ENCODE peak calls at places on chromosomes 16 and 17, in four cellular contexts. X is GM12878, G is K562, J is HepG2. V is an unnamed sample.

GRCh38 chr16:3171855-3172593 is 16.0 kb upstream of the OR1F1 start:
- DNase-seq in X (no peak), G (peak), J (peak), V (peak)

GRCh38 chr17:80518392-80518791 is 26.2 kb upstream of the RPTOR start:
- DNase-seq in X (no peak), G (no peak), J (no peak), V (no peak)

GRCh38 chr16:52914428-52914827 is 138.3 kb downstream of the CHD9NB start:
- DNase-seq in X (no peak), G (no peak), J (no peak), V (peak)

GRCh38 chr17:4598776-4599504 is 14.6 kb downstream of the SMTNL2 start:
- DNase-seq in X (no peak), G (no peak), J (no peak), V (no peak)

GRCh38 chr16:28212532-28212873 is 738 bp upstream of the XPO6 start:
- DNase-seq in X (no peak), G (peak), J (no peak), V (no peak)

GRCh38 chr17:7836596-7837374 is 2.8 kb downstream of the KDM6B start:
- DNase-seq in X (peak), G (peak), J (peak), V (peak)

GRCh38 chr17:7220593-7221280 is 999 bp downstream of the ACADVL start:
- DNase-seq in X (no peak), G (peak), J (peak), V (peak)

GRCh38 chr17:58319181-58320162 is 9.1 kb downstream of the TSPOAP1 start:
- DNase-seq in X (no peak), G (no peak), J (no peak), V (no peak)

GRCh38 chr17:64032081-64032480 is 11.6 kb upstream of the ICAM2 start:
- DNase-seq in X (no peak), G (no peak), J (no peak), V (no peak)
- TF ChIP-seq JUNB in X (no peak), G (no peak), J (no peak), V (no peak)

DNA sequence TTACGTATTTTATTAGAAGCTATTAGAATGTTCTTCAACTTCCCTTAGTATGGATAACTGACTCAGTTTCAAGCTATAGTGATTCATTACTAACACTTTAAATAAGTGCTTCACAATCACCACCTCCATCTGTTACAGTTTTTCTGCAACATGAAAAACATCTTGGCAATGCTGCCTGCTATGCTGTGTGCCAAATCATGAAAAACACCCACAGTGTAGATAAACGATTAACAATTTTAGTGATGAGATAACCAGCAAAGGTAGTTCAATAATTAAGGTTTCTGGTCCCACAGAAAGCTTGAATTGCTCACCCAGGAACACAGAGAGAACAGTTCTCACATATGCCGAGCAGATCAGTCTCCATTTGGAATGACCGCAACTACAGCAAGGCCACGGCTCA is 51.4 kb upstream of the SLC25A19 start:
- DNase-seq in X (no peak), G (no peak), J (no peak), V (no peak)
- H3K4me3 ChIP-seq in X (no peak), G (no peak), J (no peak), V (no peak)

GRCh38 chr16:25005445-25006306 is 9.5 kb downstream of the ARHGAP17 start:
- DNase-seq in X (no peak), G (no peak), J (no peak), V (no peak)
- TF ChIP-seq POLR2AphosphoS5 in X (no peak), G (no peak), J (no peak), V (no peak)

DNA sequence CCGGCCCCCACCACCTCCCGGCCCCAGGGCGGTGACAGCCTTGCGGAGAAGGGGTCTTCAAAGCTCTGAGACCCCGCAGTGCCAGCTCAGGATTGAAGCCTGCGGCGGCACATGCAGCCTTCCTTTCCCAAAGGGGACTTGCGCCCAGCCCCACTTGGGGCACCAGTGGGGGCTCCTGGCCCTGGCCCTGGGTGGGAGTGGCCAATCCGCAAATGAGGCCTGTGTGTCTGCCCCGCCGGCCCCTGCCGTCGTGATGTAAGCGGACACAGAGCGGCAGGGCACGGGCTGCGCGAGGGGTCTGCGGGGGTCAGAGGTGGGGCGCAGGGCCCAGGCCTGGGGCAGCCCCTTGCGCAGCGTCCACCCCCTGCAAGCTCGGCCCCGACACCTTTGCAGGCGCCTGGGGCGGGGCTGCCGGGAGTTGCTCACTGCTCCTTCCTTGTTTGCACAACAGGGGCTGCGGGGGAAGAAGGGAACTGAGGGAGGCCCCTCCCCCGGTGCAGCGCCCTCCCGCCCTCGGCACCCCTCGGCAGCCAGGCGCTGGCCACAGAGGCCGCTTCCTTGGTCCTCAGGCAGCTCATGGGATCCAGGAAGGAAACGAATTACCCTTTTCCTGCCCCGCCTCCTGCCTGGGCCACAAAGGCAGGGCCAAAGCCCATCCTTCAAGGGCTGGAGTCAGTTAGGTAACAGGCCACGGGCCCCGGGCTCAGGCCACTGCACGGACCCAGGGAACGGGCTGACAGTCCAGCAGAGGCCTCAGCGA is 2.9 kb downstream of the SLC16A3 start:
- DNase-seq in X (no peak), G (peak), J (peak), V (peak)
- TF ChIP-seq JUNB in X (no peak), G (no peak), J (no peak), V (no peak)

DNA sequence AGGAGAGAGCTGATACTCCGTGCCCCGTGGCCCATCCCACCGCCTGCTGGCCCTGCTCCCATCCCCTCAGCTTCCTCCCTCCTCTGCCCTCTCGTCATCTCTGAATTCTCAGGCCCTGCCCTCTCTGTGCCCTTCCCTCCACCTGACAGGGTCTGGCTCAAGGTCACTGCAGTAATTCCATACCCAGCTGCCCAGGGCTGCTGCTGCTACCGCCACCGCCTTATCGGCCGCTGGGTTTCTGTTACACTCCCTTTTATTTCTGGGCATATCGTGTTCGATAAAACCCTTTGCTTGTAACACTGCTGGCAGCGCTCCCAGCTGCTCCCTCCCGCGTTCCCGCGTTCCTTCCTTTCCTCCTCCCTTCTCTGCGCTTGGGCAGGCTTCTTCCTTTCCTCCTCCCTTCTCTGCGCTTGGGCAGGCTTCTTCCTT is 1.2 kb downstream of the EPN3 start:
- DNase-seq in X (no peak), G (no peak), J (no peak), V (peak)
- H3K4me3 ChIP-seq in X (no peak), G (no peak), J (no peak), V (peak)

GRCh38 chr17:49224198-49224996 is 6.2 kb downstream of the PHOSPHO1 start:
- DNase-seq in X (no peak), G (no peak), J (no peak), V (peak)
- TF ChIP-seq POLR2AphosphoS5 in X (no peak), G (no peak), J (no peak), V (no peak)

GRCh38 chr16:75254359-75254837 is 3.0 kb upstream of the BCAR1 start:
- DNase-seq in X (no peak), G (no peak), J (no peak), V (peak)
- TF ChIP-seq JUNB in X (no peak), G (no peak), J (no peak), V (no peak)

GRCh38 chr16:23538919-23539278 is 18.3 kb downstream of the EARS2 start:
- DNase-seq in X (no peak), G (no peak), J (no peak), V (no peak)

GRCh38 chr16:23532448-23532847 is 22.2 kb upstream of the GGA2 start:
- DNase-seq in X (no peak), G (no peak), J (no peak), V (no peak)

GRCh38 chr16:23537390-23537789 is 19.8 kb downstream of the EARS2 start:
- DNase-seq in X (no peak), G (no peak), J (peak), V (no peak)

GRCh38 chr16:23535901-23536300 is 21.2 kb downstream of the EARS2 start:
- DNase-seq in X (no peak), G (no peak), J (no peak), V (no peak)

GRCh38 chr16:23534868-23535860 is 22.0 kb downstream of the EARS2 start:
- DNase-seq in X (no peak), G (no peak), J (no peak), V (no peak)
- H3K4me3 ChIP-seq in X (no peak), G (no peak), J (no peak), V (no peak)

GRCh38 chr16:71883849-71884638 is at the start of gene ZNF821:
- DNase-seq in X (no peak), G (peak), J (peak), V (peak)

GRCh38 chr16:71882505-71883192 is 1.3 kb downstream of the ZNF821 start:
- DNase-seq in X (peak), G (peak), J (peak), V (peak)

GRCh38 chr16:71878911-71879310 is 5.1 kb downstream of the ZNF821 start:
- DNase-seq in X (no peak), G (no peak), J (no peak), V (no peak)

GRCh38 chr16:71883193-71883848 is 661 bp downstream of the ZNF821 start:
- DNase-seq in X (no peak), G (peak), J (no peak), V (peak)

DNA sequence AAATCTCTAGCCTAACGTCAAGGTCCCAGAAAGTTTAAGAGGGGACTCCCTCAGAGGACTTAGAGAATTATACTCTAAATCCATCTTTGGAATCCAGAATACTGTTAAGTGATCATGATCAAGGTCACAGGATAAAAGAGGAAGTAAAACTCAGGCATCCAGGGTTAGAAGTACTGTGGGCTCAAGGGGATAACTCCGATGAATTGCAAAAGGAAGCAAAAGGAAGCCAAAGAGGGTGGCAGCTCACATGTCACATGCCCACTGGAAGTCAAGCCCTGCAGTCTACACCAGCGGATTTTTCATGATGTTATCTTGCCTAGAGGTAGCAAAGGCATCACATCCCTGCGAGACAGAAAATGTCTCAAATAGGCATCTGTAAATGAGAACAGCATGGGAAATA is 3.8 kb downstream of the ZNF821 start:
- DNase-seq in X (no peak), G (no peak), J (no peak), V (no peak)
- TF ChIP-seq POLR2AphosphoS5 in X (no peak), G (no peak), J (no peak), V (no peak)

V was measured in GM23338.